ENCODE peak calls at places on chromosomes 3 and 15, in ten cellular contexts. L is foreskin fibroblast; H is AG08396; W is NCI-H524; Q is H7; V is ACHN; R is activated CD8-positive, alpha-beta T cell treated with anti-CD3 and anti-CD28 coated beads, Interleukin-2, amount 10 ng/mL, durations not matched to agents 7 days and 5 days; M is right cardiac atrium; Z is NCI-H1105; C is NCI-H1092. T is an unnamed sample.

GRCh38 chr3:40387895-40388254 is 891 bp downstream of the ENTPD3 start:
- DNase-seq in M (no peak), H (no peak), W (no peak), Z (no peak), Q (peak; percentile 19), L (no peak), R (no peak), C (no peak), V (no peak), T (no peak)

GRCh38 chr15:99438691-99439523 is 126.9 kb upstream of the MEF2A start:
- DNase-seq in W (no peak), Z (no peak), Q (peak; percentile 74), M (no peak), V (no peak), H (no peak), C (no peak), R (peak; percentile 56), L (no peak), T (no peak)

GRCh38 chr3:38008191-38008701 is 17.7 kb downstream of the VILL start:
- DNase-seq in C (no peak), H (no peak), W (no peak), L (no peak), V (no peak), Q (no peak), M (peak; percentile 67), R (no peak), Z (no peak), T (no peak)

GRCh38 chr3:98817546-98817945 is 54.4 kb downstream of the ST3GAL6 start:
- DNase-seq in Z (peak; percentile 10), R (no peak), L (no peak), V (peak; percentile 68), H (peak; percentile 36), Q (peak; percentile 40), M (no peak), W (peak; percentile 61), C (peak; percentile 9), T (peak; percentile 10)

GRCh38 chr3:127413318-127413673 is 125.5 kb upstream of the PRR20G start:
- DNase-seq in H (no peak), M (no peak), Z (no peak), W (no peak), C (no peak), R (no peak), Q (no peak), L (no peak), V (no peak), T (no peak)

GRCh38 chr15:66880380-66881155 is 178.5 kb downstream of the SMAD6 start:
- DNase-seq in H (no peak), V (no peak), Q (no peak), Z (no peak), M (no peak), R (no peak), L (no peak), W (no peak), C (no peak), T (no peak)

GRCh38 chr3:140736863-140737460 is 59.1 kb downstream of the TRIM42 start:
- DNase-seq in W (peak; percentile 81), R (peak; percentile 30), H (peak; percentile 14), L (peak; percentile 29), V (peak; percentile 48), C (peak; percentile 31), M (peak; percentile 73), Z (peak; percentile 61), Q (peak; percentile 47), T (peak; percentile 54)

GRCh38 chr3:161217496-161217895 is 3.6 kb upstream of the NMD3 start:
- DNase-seq in Q (no peak), H (no peak), W (no peak), Z (no peak), M (no peak), R (no peak), V (no peak), C (no peak), L (peak; percentile 24), T (no peak)

GRCh38 chr3:11764931-11765363 is 81.7 kb downstream of the TAMM41 start:
- DNase-seq in M (no peak), R (peak; percentile 57), C (no peak), W (no peak), Q (no peak), L (peak; percentile 59), H (peak; percentile 33), V (peak; percentile 48), Z (no peak), T (no peak)

GRCh38 chr3:62374375-62374876 is 1.1 kb upstream of the FEZF2 start:
- DNase-seq in Q (peak; percentile 68), W (peak; percentile 23), R (no peak), Z (no peak), V (peak; percentile 5), L (no peak), M (no peak), H (peak; percentile 50), C (no peak), T (no peak)

GRCh38 chr3:28050895-28051294 is 190.5 kb upstream of the CMC1 start:
- DNase-seq in C (no peak), M (no peak), H (no peak), Q (no peak), W (no peak), Z (no peak), V (no peak), L (peak; percentile 2), R (peak; percentile 22), T (no peak)

GRCh38 chr3:141877911-141878310 is 1.5 kb downstream of the ATP1B3 start:
- DNase-seq in Q (peak; percentile 32), H (peak; percentile 29), L (no peak), C (no peak), M (no peak), W (peak; percentile 40), Z (no peak), R (no peak), V (peak; percentile 39), T (no peak)

GRCh38 chr3:16249336-16249735 is 15.4 kb downstream of the DPH3 start:
- DNase-seq in H (peak; percentile 25), L (peak; percentile 29), W (peak; percentile 50), R (peak; percentile 37), V (peak; percentile 39), Z (no peak), Q (peak; percentile 64), M (no peak), C (no peak), T (no peak)

GRCh38 chr3:197256836-197257444 is 41.5 kb downstream of the DLG1 start:
- DNase-seq in R (peak; percentile 56), V (peak; percentile 50), L (peak; percentile 25), M (no peak), C (no peak), W (peak; percentile 46), Z (peak; percentile 43), Q (no peak), H (peak; percentile 11), T (peak; percentile 8)

GRCh38 chr3:126543457-126544090 is 15.2 kb downstream of the C3orf22 start:
- DNase-seq in V (no peak), Q (no peak), H (no peak), W (no peak), R (no peak), Z (no peak), L (no peak), C (no peak), M (no peak), T (no peak)

GRCh38 chr3:119885746-119886530 is 104.0 kb downstream of the NR1I2 start:
- DNase-seq in L (no peak), H (no peak), Z (no peak), Q (no peak), W (no peak), C (no peak), M (no peak), R (no peak), V (no peak), T (no peak)

GRCh38 chr3:61233828-61234227 is 17.4 kb downstream of the FHIT start:
- DNase-seq in R (no peak), V (peak; percentile 85), C (no peak), M (no peak), H (no peak), Q (no peak), Z (no peak), L (no peak), W (no peak), T (no peak)